ENCODE peak calls at places on chromosomes 12 and 14, in six cellular contexts. E is endothelial cell, T is Peyer's patch, F is mucosa of descending colon, C is fibroblast of mammary gland, V is ovary. U is an unnamed sample.

GRCh38 chr12:4819654-4820053 is 90.1 kb upstream of the KCNA1 start:
- DNase-seq in C (peak), F (no peak), V (no peak), E (no peak), T (no peak), U (peak)

GRCh38 chr14:62468946-62469345 is 576.3 kb downstream of the KCNH5 start:
- DNase-seq in C (no peak), T (no peak), V (no peak), E (no peak), F (no peak), U (no peak)

GRCh38 chr12:119594399-119594730 is 791 bp downstream of the TMEM233 start:
- DNase-seq in C (no peak), F (no peak), T (no peak), E (peak), V (no peak), U (no peak)

GRCh38 chr14:91245029-91245428 is 525 bp upstream of the GPR68 start:
- DNase-seq in V (no peak), T (peak), F (no peak), E (no peak), C (no peak), U (no peak)

GRCh38 chr12:42807766-42808165 is 218.2 kb upstream of the PRICKLE1 start:
- DNase-seq in E (no peak), C (no peak), V (no peak), F (no peak), T (no peak), U (no peak)

GRCh38 chr12:2877959-2878732 is 1.1 kb downstream of the RHNO1 start:
- DNase-seq in T (no peak), F (no peak), C (peak), V (peak), E (no peak), U (no peak)

GRCh38 chr12:25979059-25979458 is 20.6 kb downstream of the RASSF8 start:
- DNase-seq in F (no peak), C (no peak), T (no peak), E (no peak), V (no peak), U (no peak)

GRCh38 chr12:122423258-122424165 is 1.0 kb upstream of the CLIP1 start:
- DNase-seq in V (peak), F (peak), T (peak), E (peak), C (no peak), U (no peak)

GRCh38 chr14:76771432-76771980 is 10.2 kb downstream of the VASH1 start:
- DNase-seq in E (no peak), T (peak), F (no peak), C (no peak), V (no peak), U (no peak)

GRCh38 chr12:22268406-22268805 is 66.1 kb downstream of the ST8SIA1 start:
- DNase-seq in V (no peak), C (no peak), E (no peak), T (no peak), F (no peak), U (no peak)

GRCh38 chr14:105167303-105168092 is 1.1 kb downstream of the JAG2 start:
- DNase-seq in T (no peak), V (no peak), E (peak), F (no peak), C (no peak), U (no peak)

GRCh38 chr12:19223018-19223417 is 93.5 kb downstream of the PLEKHA5 start:
- DNase-seq in F (no peak), V (no peak), E (no peak), T (no peak), C (peak), U (no peak)

GRCh38 chr12:49909826-49910225 is 6.1 kb upstream of the FAIM2 start:
- DNase-seq in T (no peak), C (peak), E (no peak), V (peak), F (no peak), U (no peak)

GRCh38 chr14:103973354-103973753 is 31.0 kb upstream of the RD3L start:
- DNase-seq in C (no peak), F (no peak), E (no peak), V (no peak), T (no peak), U (no peak)

GRCh38 chr14:85587152-85587697 is 57.3 kb downstream of the FLRT2 start:
- DNase-seq in T (no peak), F (no peak), C (peak), V (no peak), E (no peak), U (no peak)

GRCh38 chr12:46464863-46465262 is 92.3 kb upstream of the SLC38A2 start:
- DNase-seq in F (no peak), V (no peak), E (no peak), C (no peak), T (no peak), U (no peak)

GRCh38 chr14:28779416-28779941 is 12.9 kb downstream of the FOXG1 start:
- DNase-seq in T (no peak), V (no peak), E (no peak), C (no peak), F (no peak), U (no peak)

GRCh38 chr12:101876861-101877815 is at the start of gene DRAM1:
- DNase-seq in C (peak), V (peak), E (peak), T (peak), F (peak), U (peak)
- TF ChIP-seq CTCF in C (no peak), V (no peak), E (no peak), T (no peak), F (no peak), U (peak)

DNA sequence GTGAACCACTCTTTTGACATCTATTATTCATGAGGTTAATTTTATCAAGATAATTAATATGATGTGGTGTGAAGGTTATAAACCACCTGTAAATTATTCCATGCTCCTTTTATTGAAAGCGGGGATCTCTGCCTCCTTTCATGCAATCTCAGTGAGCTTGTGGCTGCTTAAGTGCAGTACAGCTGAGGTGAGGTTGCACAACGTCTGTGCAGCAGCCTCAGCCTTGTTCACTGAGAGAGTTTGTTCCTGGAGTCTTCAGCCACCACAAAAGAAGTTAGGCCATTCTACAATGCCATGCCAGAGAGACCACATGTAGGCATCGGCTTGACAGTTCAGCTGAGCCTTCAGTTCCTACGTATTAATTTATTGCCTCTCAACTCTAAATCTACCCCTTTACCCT is 338.0 kb downstream of the IPO8 start:
- DNase-seq in C (no peak), T (no peak), V (no peak), F (no peak), E (no peak), U (no peak)
- TF ChIP-seq CTCF in C (no peak), T (no peak), V (no peak), F (no peak), E (no peak), U (no peak)

GRCh38 chr14:32950584-32950983 is 11.9 kb downstream of the NPAS3 start:
- DNase-seq in V (no peak), C (no peak), F (no peak), E (no peak), T (no peak), U (no peak)
- TF ChIP-seq CTCF in V (no peak), C (no peak), F (no peak), E (no peak), T (no peak), U (no peak)

DNA sequence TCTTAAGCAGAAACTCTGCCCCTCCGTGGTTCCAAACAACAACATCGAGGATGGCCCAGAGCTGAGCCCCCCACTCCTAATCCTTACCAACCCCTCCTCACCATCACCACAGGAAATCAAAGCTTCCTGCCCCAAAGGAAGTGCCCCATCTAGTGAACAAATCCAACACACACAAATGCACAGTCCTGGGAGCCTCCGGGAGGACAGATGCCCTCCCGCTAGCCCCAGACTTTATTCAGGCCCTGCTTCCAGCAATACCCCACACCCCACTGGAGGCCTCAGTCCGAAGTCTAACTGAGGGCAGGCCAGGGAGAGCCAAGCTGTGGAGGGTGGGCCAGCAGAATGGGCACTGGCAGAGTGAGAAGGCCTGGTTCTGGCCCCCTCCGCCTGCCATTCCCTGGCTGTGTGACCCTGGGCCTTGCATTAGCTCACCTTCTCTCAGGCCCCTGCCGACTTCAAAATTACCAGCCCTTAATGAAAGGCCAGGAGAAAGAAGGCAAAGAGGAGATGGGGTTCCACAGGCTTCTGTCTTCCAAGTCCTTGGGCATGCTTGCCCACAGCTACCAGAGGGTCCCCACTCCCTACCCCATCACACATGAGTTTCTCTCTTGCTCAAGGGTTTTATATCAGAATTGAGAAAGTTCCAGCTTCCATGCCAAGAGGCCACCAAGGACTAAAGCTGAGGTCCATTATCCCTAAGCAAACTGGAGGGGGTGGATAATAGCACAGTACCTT is 2.3 kb downstream of the HDAC7 start:
- DNase-seq in F (no peak), E (no peak), C (peak), V (no peak), T (no peak), U (no peak)
- TF ChIP-seq CTCF in F (no peak), E (no peak), C (peak), V (no peak), T (no peak), U (no peak)

DNA sequence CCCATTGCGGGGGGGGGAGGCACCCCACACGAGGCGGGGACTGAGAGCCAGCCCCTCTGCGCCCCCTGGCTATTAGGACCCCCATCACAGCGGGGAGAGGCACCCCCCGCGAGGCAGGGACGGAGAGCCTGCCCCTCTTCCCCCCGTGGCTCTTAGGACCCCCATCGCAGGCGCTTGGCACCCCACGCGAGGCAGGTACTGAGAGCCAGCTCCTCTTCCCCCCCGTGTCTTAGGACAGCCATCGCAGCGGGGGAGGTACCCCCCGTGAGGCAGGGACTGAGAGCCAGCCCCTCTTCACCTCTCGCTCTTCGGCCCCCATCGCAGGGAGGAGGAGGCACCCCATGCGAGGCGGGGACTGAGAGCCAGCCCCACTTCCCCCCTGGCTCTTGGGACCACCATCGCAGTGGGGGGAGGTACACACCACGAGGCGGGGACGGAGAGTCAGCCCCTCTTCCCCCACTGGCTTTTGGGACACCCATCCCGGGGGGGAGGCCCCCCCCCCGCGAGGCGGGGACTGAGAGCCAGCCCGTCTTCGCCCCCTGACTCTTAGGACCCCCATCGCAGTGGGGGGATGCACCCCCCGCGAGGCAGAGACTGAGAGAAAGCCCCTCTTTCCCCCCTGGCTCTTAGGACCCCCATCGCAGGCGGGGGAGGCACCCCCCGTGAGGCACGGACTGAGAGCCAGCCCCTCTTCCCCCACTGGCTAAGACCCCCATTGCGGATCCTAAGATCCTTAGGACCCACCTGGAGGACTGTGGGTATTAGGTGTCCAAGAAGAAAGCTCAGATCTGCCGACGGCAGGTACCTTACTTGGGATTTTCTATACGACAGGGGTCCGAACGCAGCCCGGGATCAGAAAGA is 198.6 kb upstream of the PZP start:
- DNase-seq in T (no peak), E (no peak), V (no peak), C (no peak), F (no peak), U (no peak)
- TF ChIP-seq CTCF in T (no peak), E (no peak), V (no peak), C (no peak), F (no peak), U (no peak)

DNA sequence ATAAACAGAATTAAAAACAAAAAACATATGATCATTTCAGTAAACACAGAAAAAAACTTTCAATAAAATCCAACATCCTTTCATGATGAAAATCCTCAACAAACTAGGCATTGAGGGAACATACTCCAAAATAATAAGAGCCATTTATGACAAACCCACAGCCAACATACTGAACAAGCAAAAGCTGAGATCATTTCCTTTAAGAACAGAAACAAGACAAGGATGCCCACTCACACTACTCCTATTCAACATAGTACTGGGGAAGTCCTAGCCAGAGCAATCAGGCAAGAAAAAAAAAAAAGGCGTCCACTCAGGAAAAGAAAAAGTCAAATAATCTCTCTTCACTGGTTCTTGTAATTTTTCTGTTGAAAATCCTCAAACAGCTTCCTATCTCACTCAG is 30.1 kb downstream of the MRPL42 start:
- DNase-seq in C (no peak), F (no peak), V (no peak), T (no peak), E (no peak), U (no peak)
- TF ChIP-seq CTCF in C (no peak), F (no peak), V (no peak), T (no peak), E (no peak), U (no peak)

GRCh38 chr12:56153291-56154065 is 1.1 kb downstream of the MYL6B start:
- DNase-seq in F (no peak), C (no peak), T (no peak), V (no peak), E (no peak), U (no peak)

GRCh38 chr12:56152756-56153137 is 360 bp downstream of the MYL6B start:
- DNase-seq in V (no peak), E (no peak), C (no peak), F (no peak), T (no peak), U (no peak)

GRCh38 chr12:56152132-56152755 is at the start of gene MYL6B:
- DNase-seq in F (peak), C (peak), E (peak), V (peak), T (peak), U (peak)

GRCh38 chr12:56150563-56150962 is 1.8 kb upstream of the MYL6B start:
- DNase-seq in C (peak), V (no peak), T (no peak), E (no peak), F (no peak), U (no peak)

DNA sequence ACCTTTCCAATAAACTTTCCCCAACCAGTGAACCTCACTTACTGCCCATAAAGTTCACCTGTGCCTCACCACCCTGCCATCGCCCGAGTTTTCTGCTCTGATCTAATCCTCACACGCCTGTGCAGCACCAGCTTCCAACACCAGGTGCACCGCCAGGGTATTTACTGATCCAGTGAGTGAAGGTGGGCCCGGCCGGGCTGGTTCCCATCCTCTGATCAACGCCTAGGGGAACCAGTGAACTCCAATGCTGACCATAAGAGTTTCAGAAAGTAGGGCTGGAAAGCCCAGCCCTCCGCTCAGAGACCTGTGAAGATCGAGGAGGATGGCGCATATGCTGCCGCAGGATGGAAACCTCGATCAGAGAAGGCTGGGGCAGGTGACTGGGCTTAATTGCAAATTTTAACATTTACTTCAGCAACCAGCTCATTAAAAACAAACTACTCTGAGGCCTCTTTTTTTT is 685 bp upstream of the MYL6B start:
- DNase-seq in F (peak), E (peak), C (peak), V (peak), T (peak), U (peak)
- TF ChIP-seq CTCF in F (peak), E (peak), C (peak), V (no peak), T (peak), U (no peak)

GRCh38 chr12:1835178-1836131 is 15.1 kb downstream of the LRTM2 start:
- DNase-seq in C (no peak), F (no peak), E (no peak), V (no peak), T (no peak), U (no peak)

GRCh38 chr12:1833596-1834028 is 13.2 kb downstream of the LRTM2 start:
- DNase-seq in E (no peak), T (no peak), C (no peak), F (no peak), V (no peak), U (no peak)

GRCh38 chr12:1830981-1831930 is 10.9 kb downstream of the LRTM2 start:
- DNase-seq in V (peak), T (no peak), C (peak), F (peak), E (peak), U (peak)

GRCh38 chr12:1834186-1834925 is 14.0 kb downstream of the LRTM2 start:
- DNase-seq in C (no peak), V (no peak), E (no peak), F (no peak), T (no peak), U (no peak)

GRCh38 chr12:1832801-1833595 is 12.6 kb downstream of the LRTM2 start:
- DNase-seq in T (no peak), V (no peak), C (no peak), F (no peak), E (no peak), U (no peak)
- TF ChIP-seq CTCF in T (no peak), V (no peak), C (no peak), F (no peak), E (no peak), U (no peak)

U was measured in GM10248.